ENCODE peak calls at places on chromosomes 6 and 20, in five cellular contexts. One of them, this sample, is unnamed.

GRCh38 chr6:28729501-28730402 is 194.0 kb downstream of the TRIM27 start:
- DNase-seq in heart right ventricle: no peak
- DNase-seq in HFFc6: no peak
- DNase-seq in cardiac muscle cell: no peak
- DNase-seq in WTC11: no peak
- DNase-seq in this sample: no peak

GRCh38 chr6:45630801-45631200 is 253.1 kb upstream of the SUPT3H start:
- DNase-seq in WTC11: no peak
- DNase-seq in heart right ventricle: no peak
- DNase-seq in HFFc6: no peak
- DNase-seq in cardiac muscle cell: no peak
- DNase-seq in this sample: no peak

GRCh38 chr20:57851786-57852185 is 142.0 kb upstream of the PMEPA1 start:
- DNase-seq in HFFc6: no peak
- DNase-seq in WTC11: no peak
- DNase-seq in cardiac muscle cell: no peak
- DNase-seq in heart right ventricle: no peak
- DNase-seq in this sample: no peak

GRCh38 chr20:46221271-46221670 is 87.0 kb downstream of the CDH22 start:
- DNase-seq in HFFc6: no peak
- DNase-seq in WTC11: no peak
- DNase-seq in heart right ventricle: no peak
- DNase-seq in cardiac muscle cell: no peak
- DNase-seq in this sample: peak; percentile 52

GRCh38 chr6:33822575-33823395 is 19.0 kb upstream of the MLN start:
- DNase-seq in heart right ventricle: no peak
- DNase-seq in cardiac muscle cell: peak; percentile 25
- DNase-seq in WTC11: peak; percentile 76
- DNase-seq in HFFc6: no peak
- DNase-seq in this sample: peak; percentile 92

GRCh38 chr20:3887870-3888614 is 1.1 kb upstream of the PANK2 start:
- DNase-seq in HFFc6: peak; percentile 29
- DNase-seq in cardiac muscle cell: no peak
- DNase-seq in heart right ventricle: peak; percentile 32
- DNase-seq in WTC11: no peak
- DNase-seq in this sample: peak; percentile 26

GRCh38 chr6:152143359-152143758 is 335.9 kb downstream of the ESR1 start:
- DNase-seq in HFFc6: no peak
- DNase-seq in heart right ventricle: no peak
- DNase-seq in cardiac muscle cell: no peak
- DNase-seq in WTC11: no peak
- DNase-seq in this sample: no peak

GRCh38 chr6:74249658-74250057 is 553.7 kb downstream of the CD109 start:
- DNase-seq in cardiac muscle cell: peak; percentile 40
- DNase-seq in heart right ventricle: no peak
- DNase-seq in WTC11: no peak
- DNase-seq in HFFc6: peak; percentile 4
- DNase-seq in this sample: no peak

GRCh38 chr6:121932071-121933009 is 467.1 kb upstream of the HSF2 start:
- DNase-seq in heart right ventricle: peak; percentile 44
- DNase-seq in WTC11: peak; percentile 69
- DNase-seq in HFFc6: peak; percentile 96
- DNase-seq in cardiac muscle cell: peak; percentile 80
- DNase-seq in this sample: no peak

GRCh38 chr6:37752718-37753117 is 55.0 kb upstream of the MDGA1 start:
- DNase-seq in cardiac muscle cell: no peak
- DNase-seq in WTC11: no peak
- DNase-seq in heart right ventricle: no peak
- DNase-seq in HFFc6: no peak
- DNase-seq in this sample: no peak

GRCh38 chr20:60271597-60271996 is 313.4 kb downstream of the CDH26 start:
- DNase-seq in heart right ventricle: no peak
- DNase-seq in WTC11: peak; percentile 15
- DNase-seq in HFFc6: no peak
- DNase-seq in cardiac muscle cell: no peak
- DNase-seq in this sample: no peak

GRCh38 chr20:58420798-58421496 is 31.9 kb downstream of the VAPB start:
- DNase-seq in heart right ventricle: no peak
- DNase-seq in HFFc6: peak; percentile 77
- DNase-seq in WTC11: no peak
- DNase-seq in cardiac muscle cell: peak; percentile 62
- DNase-seq in this sample: no peak

GRCh38 chr6:166770216-166771116 is 143.4 kb upstream of the RPS6KA2 start:
- DNase-seq in WTC11: no peak
- DNase-seq in heart right ventricle: no peak
- DNase-seq in HFFc6: peak; percentile 6
- DNase-seq in cardiac muscle cell: peak; percentile 9
- DNase-seq in this sample: no peak

GRCh38 chr6:117448732-117449131 is 23.0 kb upstream of the ROS1 start:
- DNase-seq in heart right ventricle: no peak
- DNase-seq in WTC11: no peak
- DNase-seq in HFFc6: peak; percentile 93
- DNase-seq in cardiac muscle cell: peak; percentile 96
- DNase-seq in this sample: no peak

GRCh38 chr6:143223895-143224294 is 163.2 kb downstream of the AIG1 start:
- DNase-seq in WTC11: no peak
- DNase-seq in HFFc6: no peak
- DNase-seq in heart right ventricle: peak; percentile 70
- DNase-seq in cardiac muscle cell: peak; percentile 59
- DNase-seq in this sample: no peak

GRCh38 chr6:168394606-168395005 is 46.4 kb upstream of the SMOC2 start:
- DNase-seq in HFFc6: no peak
- DNase-seq in cardiac muscle cell: no peak
- DNase-seq in heart right ventricle: no peak
- DNase-seq in WTC11: no peak
- DNase-seq in this sample: no peak

GRCh38 chr6:147949981-147950622 is 392.5 kb upstream of the SASH1 start:
- DNase-seq in WTC11: no peak
- DNase-seq in HFFc6: no peak
- DNase-seq in heart right ventricle: no peak
- DNase-seq in cardiac muscle cell: peak; percentile 25
- DNase-seq in this sample: no peak

GRCh38 chr6:10202111-10202510 is 212.8 kb downstream of the TFAP2A start:
- DNase-seq in heart right ventricle: no peak
- DNase-seq in cardiac muscle cell: no peak
- DNase-seq in WTC11: no peak
- DNase-seq in HFFc6: no peak
- DNase-seq in this sample: no peak

GRCh38 chr6:89035252-89036106 is 45.1 kb upstream of the PNRC1 start:
- DNase-seq in HFFc6: peak; percentile 86
- DNase-seq in WTC11: no peak
- DNase-seq in heart right ventricle: peak; percentile 77
- DNase-seq in cardiac muscle cell: peak; percentile 100
- DNase-seq in this sample: no peak

GRCh38 chr6:101716810-101717209 is 323.3 kb downstream of the GRIK2 start:
- DNase-seq in HFFc6: no peak
- DNase-seq in heart right ventricle: no peak
- DNase-seq in cardiac muscle cell: no peak
- DNase-seq in WTC11: no peak
- DNase-seq in this sample: no peak

GRCh38 chr6:150627601-150628012 is 27.9 kb downstream of the PLEKHG1 start:
- DNase-seq in heart right ventricle: no peak
- DNase-seq in cardiac muscle cell: peak; percentile 63
- DNase-seq in HFFc6: no peak
- DNase-seq in WTC11: no peak
- DNase-seq in this sample: no peak

GRCh38 chr6:33320315-33321181 is 3.0 kb upstream of the ZBTB22 start:
- DNase-seq in HFFc6: peak; percentile 93
- DNase-seq in cardiac muscle cell: peak; percentile 94
- DNase-seq in WTC11: no peak
- DNase-seq in heart right ventricle: peak; percentile 69
- DNase-seq in this sample: no peak

GRCh38 chr6:139605350-139605749 is 230.9 kb upstream of the CITED2 start:
- DNase-seq in WTC11: no peak
- DNase-seq in heart right ventricle: no peak
- DNase-seq in HFFc6: peak; percentile 92
- DNase-seq in cardiac muscle cell: peak; percentile 90
- DNase-seq in this sample: no peak

GRCh38 chr6:155246825-155247224 is 17.0 kb upstream of the CLDN20 start:
- DNase-seq in HFFc6: no peak
- DNase-seq in cardiac muscle cell: no peak
- DNase-seq in heart right ventricle: no peak
- DNase-seq in WTC11: no peak
- DNase-seq in this sample: no peak

GRCh38 chr6:155250701-155251381 is 13.0 kb upstream of the CLDN20 start:
- DNase-seq in WTC11: no peak
- DNase-seq in HFFc6: no peak
- DNase-seq in heart right ventricle: no peak
- DNase-seq in cardiac muscle cell: no peak
- DNase-seq in this sample: no peak

GRCh38 chr6:155245871-155246270 is 17.9 kb upstream of the CLDN20 start:
- DNase-seq in heart right ventricle: no peak
- DNase-seq in HFFc6: no peak
- DNase-seq in WTC11: no peak
- DNase-seq in cardiac muscle cell: no peak
- DNase-seq in this sample: no peak

GRCh38 chr6:155247618-155248017 is 16.2 kb upstream of the CLDN20 start:
- DNase-seq in HFFc6: peak; percentile 82
- DNase-seq in heart right ventricle: no peak
- DNase-seq in WTC11: peak; percentile 31
- DNase-seq in cardiac muscle cell: no peak
- DNase-seq in this sample: no peak

GRCh38 chr6:155248021-155249001 is 15.5 kb upstream of the CLDN20 start:
- DNase-seq in HFFc6: peak; percentile 82
- DNase-seq in cardiac muscle cell: peak; percentile 78
- DNase-seq in WTC11: peak; percentile 60
- DNase-seq in heart right ventricle: no peak
- DNase-seq in this sample: no peak
- TF ChIP-seq CTCF in HFFc6: peak; percentile 87
- TF ChIP-seq CTCF in cardiac muscle cell: peak; percentile 79
- TF ChIP-seq CTCF in WTC11: peak; percentile 39
- TF ChIP-seq CTCF in heart right ventricle: peak; percentile 68
- TF ChIP-seq CTCF in this sample: peak; percentile 62

GRCh38 chr20:44717986-44718385 is 2.8 kb downstream of the CCN5 start:
- DNase-seq in heart right ventricle: no peak
- DNase-seq in cardiac muscle cell: no peak
- DNase-seq in HFFc6: no peak
- DNase-seq in WTC11: peak; percentile 68
- DNase-seq in this sample: peak; percentile 83
- TF ChIP-seq CTCF in heart right ventricle: peak; percentile 17
- TF ChIP-seq CTCF in cardiac muscle cell: peak; percentile 50
- TF ChIP-seq CTCF in HFFc6: peak; percentile 63
- TF ChIP-seq CTCF in WTC11: peak; percentile 22
- TF ChIP-seq CTCF in this sample: peak; percentile 74

GRCh38 chr6:110661426-110661825 is 153.8 kb downstream of the CDK19 start:
- DNase-seq in cardiac muscle cell: no peak
- DNase-seq in HFFc6: no peak
- DNase-seq in heart right ventricle: no peak
- DNase-seq in WTC11: no peak
- DNase-seq in this sample: no peak

GRCh38 chr6:110665600-110665999 is 149.7 kb downstream of the CDK19 start:
- DNase-seq in HFFc6: no peak
- DNase-seq in cardiac muscle cell: no peak
- DNase-seq in heart right ventricle: no peak
- DNase-seq in WTC11: no peak
- DNase-seq in this sample: no peak

GRCh38 chr6:110664933-110665332 is 150.3 kb downstream of the CDK19 start:
- DNase-seq in cardiac muscle cell: no peak
- DNase-seq in WTC11: no peak
- DNase-seq in heart right ventricle: no peak
- DNase-seq in HFFc6: peak; percentile 55
- DNase-seq in this sample: no peak

GRCh38 chr6:110660066-110660655 is 155.1 kb downstream of the CDK19 start:
- DNase-seq in HFFc6: no peak
- DNase-seq in cardiac muscle cell: no peak
- DNase-seq in heart right ventricle: no peak
- DNase-seq in WTC11: no peak
- DNase-seq in this sample: no peak

DNA sequence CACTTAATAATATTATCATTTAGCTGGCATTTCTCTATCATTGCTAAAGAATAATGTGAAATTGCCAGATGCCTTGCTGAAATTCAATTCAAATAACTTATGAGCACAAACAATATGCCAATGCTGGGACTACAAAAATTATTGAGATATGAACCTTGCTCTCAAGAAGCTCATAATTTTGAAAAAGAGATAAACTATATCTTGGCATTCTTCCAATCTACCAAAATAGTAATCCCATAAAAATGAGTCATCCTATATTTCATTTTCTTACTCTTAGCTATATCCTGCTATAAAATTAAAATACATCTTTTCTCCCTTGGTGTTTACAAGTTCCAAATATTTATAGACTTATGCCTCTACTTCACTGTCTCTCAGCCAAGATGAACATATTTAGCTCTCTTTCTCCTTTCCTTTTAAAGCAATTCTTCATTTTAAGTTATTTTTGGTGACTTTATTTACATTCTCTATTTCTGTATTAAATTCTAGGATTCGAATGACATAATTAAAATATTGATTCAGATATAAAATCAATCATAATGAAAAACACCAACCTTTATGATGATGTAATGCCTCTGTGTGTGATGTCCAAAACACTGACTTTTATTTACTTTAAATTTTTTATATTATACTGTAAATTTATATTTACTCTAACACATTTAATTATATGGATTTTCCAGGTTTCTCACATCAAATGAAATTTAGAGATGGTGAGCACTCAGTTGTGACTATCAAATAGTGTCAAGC is 152.6 kb downstream of the CDK19 start:
- DNase-seq in WTC11: no peak
- DNase-seq in HFFc6: no peak
- DNase-seq in heart right ventricle: no peak
- DNase-seq in cardiac muscle cell: no peak
- DNase-seq in this sample: no peak
- TF ChIP-seq CTCF in WTC11: no peak
- TF ChIP-seq CTCF in HFFc6: no peak
- TF ChIP-seq CTCF in heart right ventricle: no peak
- TF ChIP-seq CTCF in cardiac muscle cell: no peak
- TF ChIP-seq CTCF in this sample: no peak

DNA sequence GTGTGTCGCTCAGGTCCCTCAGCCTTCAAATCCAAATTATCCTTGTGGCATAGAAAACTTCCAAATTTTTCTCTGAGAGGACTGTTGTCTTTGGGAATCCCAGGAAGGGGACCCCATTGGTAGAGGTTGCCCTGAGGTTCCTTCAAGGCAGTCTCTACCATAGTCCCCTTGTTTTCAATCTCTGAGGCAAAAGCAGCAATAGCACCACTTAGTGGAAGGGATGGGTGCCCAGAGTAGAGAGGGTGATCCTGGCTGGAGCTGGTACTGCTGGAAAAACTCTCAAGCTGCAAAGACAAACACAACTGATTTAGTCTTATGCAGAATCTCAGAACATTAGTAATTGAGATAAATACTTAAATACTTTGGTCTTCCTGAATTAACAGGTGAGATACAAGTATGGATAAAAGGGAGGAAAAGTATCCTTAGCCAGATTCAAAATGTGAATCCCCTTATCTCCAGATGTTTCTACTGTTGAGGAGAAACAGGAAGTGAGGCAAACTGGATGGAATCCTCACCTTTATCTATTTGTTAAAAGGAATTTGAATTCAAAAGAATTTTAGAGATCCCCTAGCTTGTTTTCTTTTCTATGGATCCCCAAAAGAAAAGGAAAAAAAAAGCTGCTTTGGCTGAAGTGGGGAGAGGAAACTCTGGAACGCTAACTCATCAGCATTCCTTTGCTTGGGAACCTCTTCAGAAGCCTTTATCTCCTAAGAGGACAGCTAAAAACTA is 13.4 kb downstream of the ZNF318 start:
- DNase-seq in WTC11: peak; percentile 22
- DNase-seq in heart right ventricle: peak; percentile 15
- DNase-seq in cardiac muscle cell: peak; percentile 31
- DNase-seq in HFFc6: peak; percentile 37
- DNase-seq in this sample: no peak
- TF ChIP-seq CTCF in WTC11: no peak
- TF ChIP-seq CTCF in heart right ventricle: peak; percentile 52
- TF ChIP-seq CTCF in cardiac muscle cell: peak; percentile 42
- TF ChIP-seq CTCF in HFFc6: peak; percentile 66
- TF ChIP-seq CTCF in this sample: peak; percentile 64

GRCh38 chr6:3509326-3509725 is 52.5 kb upstream of the SLC22A23 start:
- DNase-seq in HFFc6: peak; percentile 23
- DNase-seq in WTC11: no peak
- DNase-seq in heart right ventricle: no peak
- DNase-seq in cardiac muscle cell: no peak
- DNase-seq in this sample: no peak
- TF ChIP-seq CTCF in HFFc6: no peak
- TF ChIP-seq CTCF in WTC11: no peak
- TF ChIP-seq CTCF in heart right ventricle: no peak
- TF ChIP-seq CTCF in cardiac muscle cell: no peak
- TF ChIP-seq CTCF in this sample: no peak